ENCODE peak calls at places on chromosomes 5 and 9, in seven cellular contexts. C is SK-N-SH, F is GM12878, Z is HCT116, R is K562, J is H1, I is HepG2. S is an unnamed sample.

GRCh38 chr9:101383361-101383760 is 1.4 kb downstream of the BAAT start:
- DNase-seq in I (no peak), R (no peak), C (no peak), J (no peak), F (no peak), Z (no peak), S (no peak)

GRCh38 chr9:130193531-130194405 is 21.6 kb downstream of the NCS1 start:
- DNase-seq in F (no peak), J (no peak), Z (no peak), C (peak; percentile 69), R (peak; percentile 35), I (no peak), S (no peak)

GRCh38 chr9:37968228-37968672 is 64.3 kb upstream of the SLC25A51 start:
- DNase-seq in F (no peak), R (peak; percentile 86), Z (no peak), I (peak; percentile 24), C (no peak), J (no peak), S (no peak)

GRCh38 chr9:94639045-94639995 is at the start of gene FBP1:
- DNase-seq in F (no peak), R (no peak), I (no peak), C (no peak), Z (no peak), J (peak; percentile 74), S (peak; percentile 34)

GRCh38 chr9:119343161-119343720 is 26.0 kb downstream of the BRINP1 start:
- DNase-seq in Z (no peak), R (no peak), I (no peak), C (no peak), F (no peak), J (no peak), S (no peak)

GRCh38 chr9:96149142-96149541 is 152.8 kb downstream of the HSD17B3 start:
- DNase-seq in Z (no peak), R (no peak), C (no peak), J (no peak), F (no peak), I (no peak), S (no peak)

GRCh38 chr5:150159741-150160179 is 4.1 kb upstream of the PDGFRB start:
- DNase-seq in J (no peak), F (no peak), C (peak; percentile 74), R (peak; percentile 47), I (no peak), Z (no peak), S (no peak)

GRCh38 chr5:40518511-40518917 is 161.2 kb upstream of the PTGER4 start:
- DNase-seq in Z (peak; percentile 56), C (no peak), R (no peak), I (no peak), J (no peak), F (no peak), S (no peak)

GRCh38 chr9:76617510-76618194 is 146.6 kb upstream of the PCA3 start:
- DNase-seq in C (no peak), R (no peak), F (no peak), Z (no peak), I (no peak), J (no peak), S (no peak)

GRCh38 chr5:170393235-170393634 is 4.1 kb upstream of the KCNMB1 start:
- DNase-seq in Z (no peak), C (no peak), R (no peak), F (no peak), I (no peak), J (no peak), S (no peak)

GRCh38 chr9:20402273-20402875 is 219.9 kb downstream of the MLLT3 start:
- DNase-seq in R (no peak), J (no peak), Z (no peak), C (no peak), I (no peak), F (no peak), S (no peak)

GRCh38 chr9:99490736-99491135 is 268.7 kb downstream of the SEC61B start:
- DNase-seq in I (no peak), J (no peak), F (no peak), Z (no peak), R (no peak), C (no peak), S (no peak)

DNA sequence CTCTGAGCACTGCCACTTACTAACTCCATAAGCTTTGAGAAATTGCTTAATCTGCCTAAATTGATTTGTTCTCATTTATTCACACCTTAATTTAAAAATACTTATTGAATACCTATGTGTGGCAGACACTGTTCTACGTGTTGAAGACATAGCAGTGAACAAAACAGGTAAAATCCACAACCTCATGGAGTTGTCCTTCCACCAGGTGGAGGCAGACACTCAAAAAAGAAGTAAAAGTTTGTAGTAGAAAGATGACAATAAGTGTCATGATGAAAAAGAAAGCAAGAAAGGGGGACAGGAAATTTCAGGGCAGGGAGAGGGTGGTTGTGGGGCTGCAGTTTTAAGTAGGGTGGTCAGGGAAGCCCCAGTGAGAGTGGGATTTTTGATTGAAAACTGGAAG is 94.9 kb downstream of the SREK1 start:
- DNase-seq in Z (peak; percentile 19), C (no peak), R (peak; percentile 18), J (no peak), I (no peak), F (no peak), S (peak; percentile 68)
- TF ChIP-seq JUND in Z (no peak), C (no peak), R (no peak), J (no peak), I (no peak), F (no peak), S (no peak)

GRCh38 chr5:111855356-111855755 is 98.4 kb upstream of the NREP start:
- DNase-seq in R (no peak), Z (no peak), I (no peak), F (no peak), C (no peak), J (no peak), S (no peak)

GRCh38 chr5:111857067-111857466 is 100.1 kb upstream of the NREP start:
- DNase-seq in I (no peak), R (no peak), Z (no peak), C (no peak), F (no peak), J (no peak), S (peak; percentile 21)

GRCh38 chr5:111857633-111858032 is 100.6 kb upstream of the NREP start:
- DNase-seq in C (no peak), F (no peak), I (no peak), J (no peak), R (no peak), Z (no peak), S (peak; percentile 6)

GRCh38 chr5:111859533-111860270 is 102.7 kb upstream of the NREP start:
- DNase-seq in Z (no peak), R (no peak), C (no peak), I (no peak), J (no peak), F (no peak), S (no peak)

DNA sequence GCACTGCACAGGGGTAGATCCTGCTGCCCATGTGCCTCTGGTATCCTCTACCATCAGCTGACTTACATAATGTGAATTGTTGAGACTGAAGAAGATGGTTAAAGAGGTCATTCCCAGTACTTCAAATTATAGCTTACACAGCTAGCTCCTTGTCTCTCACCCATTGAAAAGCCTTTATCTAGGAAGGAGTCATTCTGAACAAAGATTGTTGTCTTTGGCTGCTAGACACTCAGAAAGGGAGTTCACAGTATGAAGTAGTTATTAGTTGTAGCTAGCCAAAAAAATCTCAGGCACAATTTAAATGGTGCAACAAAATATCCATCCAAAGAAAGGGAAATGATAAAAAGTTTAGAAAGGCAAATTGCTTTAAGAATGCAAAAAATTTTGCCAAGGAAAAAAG is 102.0 kb upstream of the NREP start:
- DNase-seq in Z (no peak), I (no peak), J (no peak), F (no peak), C (no peak), R (no peak), S (no peak)
- TF ChIP-seq JUND in Z (no peak), I (no peak), J (no peak), F (no peak), C (no peak), R (no peak), S (no peak)

DNA sequence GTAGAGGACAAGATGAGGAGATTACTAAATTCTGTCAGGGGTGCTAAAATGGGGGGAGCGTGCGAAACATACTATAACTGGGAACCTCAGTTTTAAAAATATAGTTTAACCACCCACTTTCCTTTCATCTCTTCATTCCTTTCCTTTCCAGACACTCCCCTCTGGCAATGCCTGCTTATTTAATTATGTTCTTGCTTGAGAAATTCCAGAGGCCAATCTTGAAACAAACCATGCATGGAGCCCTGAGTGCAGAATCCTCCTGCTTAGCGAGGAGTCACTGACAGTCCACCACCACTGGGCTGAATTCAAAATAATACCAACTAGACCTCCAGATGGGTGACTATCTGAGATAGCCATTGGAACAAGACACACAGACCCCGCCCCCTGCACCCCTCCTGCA is 29.7 kb upstream of the C9orf72 start:
- DNase-seq in F (no peak), J (no peak), R (no peak), C (peak; percentile 48), Z (no peak), I (no peak), S (no peak)
- TF ChIP-seq JUND in F (no peak), J (no peak), R (no peak), C (no peak), Z (no peak), I (no peak), S (no peak)

DNA sequence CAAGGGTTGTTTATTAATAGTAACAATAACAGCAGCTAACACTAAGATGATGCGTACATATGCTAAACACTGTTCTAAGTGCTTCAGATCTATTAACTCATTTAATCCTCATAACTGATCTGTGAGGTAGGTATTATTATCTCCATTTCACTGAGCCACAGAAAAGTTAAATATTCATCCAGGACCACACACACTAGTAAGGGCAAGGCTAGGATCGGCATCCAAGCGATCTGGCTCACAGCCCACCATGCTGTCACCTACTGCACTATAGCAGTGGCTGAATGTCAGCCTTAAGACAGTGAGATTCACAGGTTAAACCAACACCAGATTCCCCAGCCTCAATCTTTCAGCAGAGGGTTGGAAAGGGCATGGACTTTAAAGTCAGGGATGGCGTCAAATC is 151.0 kb downstream of the MAPKAP1 start:
- DNase-seq in J (no peak), Z (no peak), C (no peak), F (no peak), R (no peak), I (no peak), S (no peak)
- TF ChIP-seq JUND in J (no peak), Z (no peak), C (no peak), F (no peak), R (no peak), I (no peak), S (no peak)

GRCh38 chr5:1118231-1118698 is 6.4 kb upstream of the SLC12A7 start:
- DNase-seq in I (no peak), Z (no peak), C (no peak), J (no peak), R (peak; percentile 58), F (no peak), S (no peak)
- TF ChIP-seq JUND in I (no peak), Z (no peak), C (no peak), J (no peak), R (peak; percentile 83), F (no peak), S (no peak)

GRCh38 chr9:90964101-90965020 is 162.7 kb downstream of the SYK start:
- DNase-seq in J (peak; percentile 48), Z (peak; percentile 10), C (peak; percentile 51), F (no peak), I (peak; percentile 3), R (peak; percentile 5), S (peak; percentile 51)
- TF ChIP-seq JUND in J (no peak), Z (no peak), C (no peak), F (no peak), I (no peak), R (no peak), S (no peak)